ENCODE peak calls at places on chromosomes 6 and 20, in six cellular contexts. M is H1, T is GM12878, B is HCT116, Y is K562, X is HepG2. H is an unnamed sample.

GRCh38 chr6:36756761-36757160 is 59.1 kb downstream of the RAB44 start:
- DNase-seq in M (no peak), T (no peak), X (no peak), B (no peak), Y (no peak), H (no peak)

GRCh38 chr20:57698867-57699275 is 10.9 kb downstream of the PMEPA1 start:
- DNase-seq in X (no peak), B (no peak), M (no peak), T (no peak), Y (no peak), H (no peak)

GRCh38 chr6:129893513-129894098 is 32.5 kb upstream of the TMEM244 start:
- DNase-seq in Y (no peak), M (no peak), T (no peak), X (no peak), B (no peak), H (no peak)

GRCh38 chr20:764255-764654 is 4.0 kb downstream of the SLC52A3 start:
- DNase-seq in Y (no peak), X (no peak), T (no peak), M (no peak), B (no peak), H (no peak)

GRCh38 chr20:6533828-6534388 is 233.6 kb upstream of the BMP2 start:
- DNase-seq in B (no peak), T (no peak), Y (no peak), M (no peak), X (no peak), H (no peak)

GRCh38 chr6:28336284-28337024 is 506 bp upstream of the ZSCAN31 start:
- DNase-seq in B (no peak), M (no peak), T (peak; percentile 53), Y (peak; percentile 46), X (peak; percentile 44), H (no peak)

GRCh38 chr20:36238153-36238552 is 1.9 kb downstream of the AAR2 start:
- DNase-seq in Y (no peak), M (no peak), T (no peak), B (no peak), X (no peak), H (no peak)

GRCh38 chr6:149844480-149844879 is 19.7 kb downstream of the LRP11 start:
- DNase-seq in X (no peak), M (no peak), T (no peak), B (no peak), Y (no peak), H (no peak)

GRCh38 chr6:160041608-160042007 is 72.7 kb downstream of the IGF2R start:
- DNase-seq in M (no peak), T (no peak), B (no peak), Y (no peak), X (peak; percentile 22), H (no peak)

GRCh38 chr6:3584611-3585010 is 127.8 kb upstream of the SLC22A23 start:
- DNase-seq in M (no peak), T (no peak), B (no peak), X (no peak), Y (no peak), H (no peak)

GRCh38 chr6:161168281-161168891 is 105.5 kb downstream of the AGPAT4 start:
- DNase-seq in T (no peak), X (no peak), Y (no peak), B (peak; percentile 86), M (no peak), H (peak; percentile 49)

GRCh38 chr20:63835031-63835858 is 4.2 kb upstream of the ZBTB46 start:
- DNase-seq in T (no peak), B (peak; percentile 90), X (peak; percentile 96), Y (peak; percentile 84), M (peak; percentile 88), H (peak; percentile 92)

GRCh38 chr6:156622185-156622584 is 155.0 kb upstream of the ARID1B start:
- DNase-seq in M (no peak), T (no peak), Y (no peak), B (no peak), X (no peak), H (no peak)
- H3K4me3 ChIP-seq in M (no peak overlapping the region), T (no peak overlapping the region), Y (no peak overlapping the region), B (no peak overlapping the region), X (no peak overlapping the region), H (no peak overlapping the region)

DNA sequence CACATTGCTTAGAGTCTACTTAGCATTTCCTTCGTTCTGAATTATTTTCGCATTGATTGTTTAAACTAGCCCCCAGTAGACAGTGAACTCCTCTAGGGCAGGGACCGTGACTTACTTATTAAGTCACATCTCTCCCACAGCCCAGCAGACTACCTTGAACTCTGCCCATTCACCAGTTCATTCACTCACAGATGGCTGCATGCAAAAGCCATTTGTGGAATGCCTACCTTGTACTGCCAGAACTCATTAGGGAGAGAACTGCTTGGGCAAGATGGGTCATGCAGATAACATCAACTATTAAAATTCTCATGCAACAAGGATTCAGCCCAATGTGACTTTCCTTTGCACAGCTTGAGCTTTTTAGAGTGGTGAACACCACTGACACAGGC is 273.7 kb downstream of the CDC5L start:
- DNase-seq in B (no peak), T (no peak), X (peak; percentile 23), Y (no peak), M (no peak), H (no peak)
- TF ChIP-seq YY1 in B (no peak), T (no peak), X (no peak), Y (no peak), M (no peak), H (no peak)

DNA sequence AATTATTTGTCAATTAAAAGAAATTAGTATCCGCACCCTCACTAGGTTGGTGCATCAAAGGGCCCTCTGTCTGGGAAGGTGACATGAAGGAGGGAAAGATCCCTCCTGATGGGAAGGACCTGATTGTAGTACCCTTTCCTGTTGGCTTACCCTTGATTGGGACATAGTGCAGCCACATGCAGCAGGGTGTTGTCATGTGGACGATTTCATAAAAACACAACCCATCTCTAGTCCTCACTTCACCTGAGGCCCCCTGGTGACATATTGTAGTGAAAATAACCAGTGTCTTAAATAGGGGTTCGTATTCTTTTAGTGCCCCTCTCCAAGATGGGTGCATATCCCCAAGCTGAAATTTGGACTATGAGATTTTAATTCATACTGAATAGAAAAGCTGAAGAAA is 97.2 kb downstream of the SLX4IP start:
- DNase-seq in B (no peak), M (no peak), T (no peak), Y (no peak), X (no peak), H (no peak)
- TF ChIP-seq ZNF274 in B (no peak), M (no peak), T (no peak), Y (no peak), X (no peak), H (no peak)

GRCh38 chr20:58906111-58906510 is 53.6 kb downstream of the GNAS start:
- DNase-seq in B (no peak), T (no peak), M (no peak), X (no peak), Y (no peak), H (no peak)

GRCh38 chr20:58905236-58905635 is 52.7 kb downstream of the GNAS start:
- DNase-seq in B (no peak), T (no peak), Y (no peak), M (no peak), X (no peak), H (no peak)

GRCh38 chr20:58907481-58908137 is 55.1 kb downstream of the GNAS start:
- DNase-seq in X (peak; percentile 50), M (no peak), Y (peak; percentile 56), B (no peak), T (peak; percentile 98), H (no peak)

GRCh38 chr20:58908216-58908615 is 55.7 kb downstream of the GNAS start:
- DNase-seq in X (no peak), Y (no peak), M (no peak), T (no peak), B (no peak), H (no peak)

GRCh38 chr20:58906894-58907293 is 54.4 kb downstream of the GNAS start:
- DNase-seq in B (no peak), M (no peak), T (no peak), Y (no peak), X (no peak), H (no peak)
- H3K4me3 ChIP-seq in B (no peak overlapping the region), M (no peak overlapping the region), T (peak overlapping the region; percentile 67), Y (no peak overlapping the region), X (no peak overlapping the region), H (no peak overlapping the region)

GRCh38 chr20:10540636-10541493 is 105.8 kb downstream of the SLX4IP start:
- DNase-seq in M (no peak), B (peak; percentile 75), X (peak; percentile 99), T (no peak), Y (no peak), H (no peak)
- TF ChIP-seq YY1 in M (no peak), B (no peak), X (no peak), T (no peak), Y (no peak), H (no peak)

DNA sequence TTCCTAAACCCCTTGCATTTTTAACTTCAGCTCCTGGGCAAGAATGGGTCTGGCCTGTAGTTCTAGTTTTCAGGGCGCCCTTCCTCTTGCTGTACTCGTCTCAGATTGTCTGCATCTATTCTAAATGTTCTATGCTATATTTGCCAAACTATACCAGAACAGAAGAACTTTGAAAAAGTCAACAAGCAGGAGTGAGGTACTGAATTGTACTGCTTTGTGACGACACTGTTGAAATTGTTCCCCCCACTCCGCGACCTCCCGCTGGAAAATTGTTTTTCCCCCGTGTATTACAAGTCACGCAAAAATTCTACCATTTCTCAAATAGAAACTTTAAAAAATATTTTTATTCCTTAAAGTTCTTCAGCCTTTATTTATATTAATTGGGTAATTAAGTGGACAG is 73.9 kb downstream of the CBFA2T2 start:
- DNase-seq in M (no peak), T (no peak), B (no peak), Y (no peak), X (no peak), H (no peak)
- TF ChIP-seq ZNF274 in M (no peak), T (no peak), B (no peak), Y (no peak), X (no peak), H (no peak)

DNA sequence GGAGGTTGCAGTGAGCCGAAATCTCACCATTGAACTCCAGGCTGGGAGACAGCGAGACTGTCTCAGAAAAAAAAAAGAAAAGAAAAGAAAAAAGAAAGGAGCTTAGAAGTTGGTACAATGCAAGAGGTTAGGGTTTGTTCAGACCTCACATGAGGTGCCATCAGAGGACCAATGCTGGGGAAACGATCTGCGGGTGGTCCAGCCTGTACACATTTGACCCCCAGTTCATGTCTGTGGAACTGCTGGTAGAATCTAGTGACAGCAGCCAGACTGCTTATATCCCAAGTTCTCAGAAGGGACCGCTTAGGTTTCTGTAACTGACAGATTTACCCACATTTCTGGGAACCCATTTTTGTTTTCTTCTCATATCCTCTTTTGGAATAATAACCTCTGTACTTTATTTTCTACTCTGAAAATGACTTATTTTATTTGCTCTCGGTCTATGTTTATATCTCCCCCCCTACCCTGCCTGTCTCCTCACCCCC is 4.7 kb downstream of the PPP1R18 start:
- DNase-seq in M (no peak), Y (no peak), T (no peak), X (no peak), B (no peak), H (no peak)
- H3K4me3 ChIP-seq in M (no peak overlapping the region), Y (peak overlapping the region; percentile 81), T (peak overlapping the region; percentile 100), X (no peak overlapping the region), B (no peak overlapping the region), H (no peak overlapping the region)

H was measured in NT2/D1.